ENCODE peak calls at places on chromosomes 6 and 20, in ten cellular contexts. One of them, this sample, is unnamed.

GRCh38 chr6:26028753-26029569 is 58.3 kb upstream of the HFE start:
- DNase-seq in A549: peak
- DNase-seq in MM.1S: no peak
- DNase-seq in OCI-LY7: peak
- DNase-seq in brain microvascular endothelial cell: no peak
- DNase-seq in cardiac fibroblast: no peak
- DNase-seq in HCT116: no peak
- DNase-seq in fibroblast of lung: no peak
- DNase-seq in RWPE2: no peak
- DNase-seq in BJ: no peak
- DNase-seq in this sample: no peak

GRCh38 chr20:56566621-56567020 is 33.6 kb downstream of the FAM209B start:
- DNase-seq in A549: no peak
- DNase-seq in MM.1S: peak
- DNase-seq in OCI-LY7: no peak
- DNase-seq in brain microvascular endothelial cell: no peak
- DNase-seq in cardiac fibroblast: no peak
- DNase-seq in HCT116: no peak
- DNase-seq in fibroblast of lung: no peak
- DNase-seq in RWPE2: no peak
- DNase-seq in BJ: no peak
- DNase-seq in this sample: no peak

GRCh38 chr20:62824476-62825287 is 7.8 kb downstream of the COL9A3 start:
- DNase-seq in A549: no peak
- DNase-seq in MM.1S: peak
- DNase-seq in OCI-LY7: peak
- DNase-seq in brain microvascular endothelial cell: no peak
- DNase-seq in cardiac fibroblast: no peak
- DNase-seq in HCT116: no peak
- DNase-seq in fibroblast of lung: peak
- DNase-seq in RWPE2: no peak
- DNase-seq in BJ: no peak
- DNase-seq in this sample: no peak

GRCh38 chr20:45020236-45020886 is 54.0 kb downstream of the STK4 start:
- DNase-seq in A549: no peak
- DNase-seq in MM.1S: no peak
- DNase-seq in OCI-LY7: no peak
- DNase-seq in brain microvascular endothelial cell: no peak
- DNase-seq in cardiac fibroblast: peak
- DNase-seq in HCT116: no peak
- DNase-seq in fibroblast of lung: no peak
- DNase-seq in RWPE2: no peak
- DNase-seq in BJ: no peak
- DNase-seq in this sample: no peak

GRCh38 chr20:15032352-15032622 is 694.9 kb upstream of the FLRT3 start:
- DNase-seq in A549: no peak
- DNase-seq in MM.1S: no peak
- DNase-seq in OCI-LY7: no peak
- DNase-seq in brain microvascular endothelial cell: no peak
- DNase-seq in cardiac fibroblast: no peak
- DNase-seq in HCT116: no peak
- DNase-seq in fibroblast of lung: no peak
- DNase-seq in RWPE2: no peak
- DNase-seq in BJ: no peak
- DNase-seq in this sample: no peak

GRCh38 chr20:3751664-3752385 is 15.7 kb downstream of the ADISSP start:
- DNase-seq in A549: peak
- DNase-seq in MM.1S: no peak
- DNase-seq in OCI-LY7: no peak
- DNase-seq in brain microvascular endothelial cell: no peak
- DNase-seq in cardiac fibroblast: peak
- DNase-seq in HCT116: no peak
- DNase-seq in fibroblast of lung: peak
- DNase-seq in RWPE2: no peak
- DNase-seq in BJ: no peak
- DNase-seq in this sample: peak

GRCh38 chr6:137107767-137108105 is 63.0 kb upstream of the IL20RA start:
- DNase-seq in A549: no peak
- DNase-seq in MM.1S: no peak
- DNase-seq in OCI-LY7: no peak
- DNase-seq in brain microvascular endothelial cell: no peak
- DNase-seq in cardiac fibroblast: no peak
- DNase-seq in HCT116: no peak
- DNase-seq in fibroblast of lung: no peak
- DNase-seq in RWPE2: no peak
- DNase-seq in BJ: no peak
- DNase-seq in this sample: no peak

GRCh38 chr6:125974214-125974866 is 12.0 kb upstream of the TRMT11 start:
- DNase-seq in A549: peak
- DNase-seq in MM.1S: peak
- DNase-seq in OCI-LY7: peak
- DNase-seq in brain microvascular endothelial cell: no peak
- DNase-seq in cardiac fibroblast: peak
- DNase-seq in HCT116: peak
- DNase-seq in fibroblast of lung: peak
- DNase-seq in RWPE2: no peak
- DNase-seq in BJ: no peak
- DNase-seq in this sample: no peak

GRCh38 chr6:107114872-107115694 is at the start of gene BEND3:
- DNase-seq in A549: peak
- DNase-seq in MM.1S: peak
- DNase-seq in OCI-LY7: peak
- DNase-seq in brain microvascular endothelial cell: no peak
- DNase-seq in cardiac fibroblast: no peak
- DNase-seq in HCT116: no peak
- DNase-seq in fibroblast of lung: no peak
- DNase-seq in RWPE2: no peak
- DNase-seq in BJ: no peak
- DNase-seq in this sample: peak

GRCh38 chr6:157708933-157709332 is 114.1 kb upstream of the SNX9 start:
- DNase-seq in A549: no peak
- DNase-seq in MM.1S: peak
- DNase-seq in OCI-LY7: no peak
- DNase-seq in brain microvascular endothelial cell: no peak
- DNase-seq in cardiac fibroblast: no peak
- DNase-seq in HCT116: no peak
- DNase-seq in fibroblast of lung: no peak
- DNase-seq in RWPE2: no peak
- DNase-seq in BJ: no peak
- DNase-seq in this sample: no peak

GRCh38 chr6:24858154-24858801 is 59.6 kb upstream of the ARMH2 start:
- DNase-seq in A549: no peak
- DNase-seq in MM.1S: peak
- DNase-seq in OCI-LY7: peak
- DNase-seq in brain microvascular endothelial cell: no peak
- DNase-seq in cardiac fibroblast: peak
- DNase-seq in HCT116: no peak
- DNase-seq in fibroblast of lung: no peak
- DNase-seq in RWPE2: no peak
- DNase-seq in BJ: no peak
- DNase-seq in this sample: peak

GRCh38 chr6:158978752-158979151 is 21.2 kb downstream of the RSPH3 start:
- DNase-seq in A549: no peak
- DNase-seq in MM.1S: no peak
- DNase-seq in OCI-LY7: no peak
- DNase-seq in brain microvascular endothelial cell: no peak
- DNase-seq in cardiac fibroblast: peak
- DNase-seq in HCT116: no peak
- DNase-seq in fibroblast of lung: peak
- DNase-seq in RWPE2: no peak
- DNase-seq in BJ: no peak
- DNase-seq in this sample: no peak

GRCh38 chr6:39979461-39980328 is 45.4 kb upstream of the MOCS1 start:
- DNase-seq in A549: no peak
- DNase-seq in MM.1S: no peak
- DNase-seq in OCI-LY7: no peak
- DNase-seq in brain microvascular endothelial cell: no peak
- DNase-seq in cardiac fibroblast: no peak
- DNase-seq in HCT116: no peak
- DNase-seq in fibroblast of lung: no peak
- DNase-seq in RWPE2: no peak
- DNase-seq in BJ: no peak
- DNase-seq in this sample: no peak
- H3K4me3 ChIP-seq in A549: no peak
- H3K4me3 ChIP-seq in MM.1S: no peak
- H3K4me3 ChIP-seq in OCI-LY7: no peak
- H3K4me3 ChIP-seq in brain microvascular endothelial cell: no peak
- H3K4me3 ChIP-seq in cardiac fibroblast: no peak
- H3K4me3 ChIP-seq in HCT116: no peak
- H3K4me3 ChIP-seq in fibroblast of lung: no peak
- H3K4me3 ChIP-seq in RWPE2: no peak
- H3K4me3 ChIP-seq in BJ: no peak
- H3K4me3 ChIP-seq in this sample: no peak

GRCh38 chr6:82741325-82741995 is 324.2 kb downstream of the UBE3D start:
- DNase-seq in A549: no peak
- DNase-seq in MM.1S: no peak
- DNase-seq in OCI-LY7: no peak
- DNase-seq in brain microvascular endothelial cell: no peak
- DNase-seq in cardiac fibroblast: no peak
- DNase-seq in HCT116: no peak
- DNase-seq in fibroblast of lung: peak
- DNase-seq in RWPE2: no peak
- DNase-seq in BJ: peak
- DNase-seq in this sample: no peak

GRCh38 chr6:82739266-82739665 is 326.4 kb downstream of the UBE3D start:
- DNase-seq in A549: no peak
- DNase-seq in MM.1S: no peak
- DNase-seq in OCI-LY7: no peak
- DNase-seq in brain microvascular endothelial cell: no peak
- DNase-seq in cardiac fibroblast: no peak
- DNase-seq in HCT116: no peak
- DNase-seq in fibroblast of lung: no peak
- DNase-seq in RWPE2: no peak
- DNase-seq in BJ: no peak
- DNase-seq in this sample: no peak

GRCh38 chr6:82737965-82738364 is 327.7 kb downstream of the UBE3D start:
- DNase-seq in A549: no peak
- DNase-seq in MM.1S: no peak
- DNase-seq in OCI-LY7: no peak
- DNase-seq in brain microvascular endothelial cell: no peak
- DNase-seq in cardiac fibroblast: no peak
- DNase-seq in HCT116: no peak
- DNase-seq in fibroblast of lung: no peak
- DNase-seq in RWPE2: no peak
- DNase-seq in BJ: no peak
- DNase-seq in this sample: no peak

GRCh38 chr6:82740066-82740465 is 325.6 kb downstream of the UBE3D start:
- DNase-seq in A549: no peak
- DNase-seq in MM.1S: no peak
- DNase-seq in OCI-LY7: no peak
- DNase-seq in brain microvascular endothelial cell: no peak
- DNase-seq in cardiac fibroblast: no peak
- DNase-seq in HCT116: no peak
- DNase-seq in fibroblast of lung: no peak
- DNase-seq in RWPE2: no peak
- DNase-seq in BJ: no peak
- DNase-seq in this sample: no peak

DNA sequence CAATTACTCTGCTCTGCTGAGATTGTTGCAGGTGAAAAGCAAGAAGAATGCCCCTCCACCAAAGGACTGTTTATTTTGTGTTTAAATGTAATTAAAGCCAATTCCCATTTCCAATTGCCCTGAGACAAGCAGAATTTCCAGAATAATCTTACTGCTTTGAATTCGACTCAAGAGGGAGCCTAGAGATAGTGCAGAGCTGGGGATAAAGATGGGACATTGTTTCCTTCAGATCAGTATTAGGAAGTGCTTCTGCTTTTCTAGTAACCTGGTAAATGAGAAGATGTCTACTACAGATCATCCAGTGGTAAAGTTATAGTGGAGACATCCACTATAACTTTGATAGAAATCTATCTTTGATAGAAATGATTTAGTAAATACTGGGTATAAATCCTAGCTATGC is 326.9 kb downstream of the UBE3D start:
- DNase-seq in A549: no peak
- DNase-seq in MM.1S: no peak
- DNase-seq in OCI-LY7: no peak
- DNase-seq in brain microvascular endothelial cell: no peak
- DNase-seq in cardiac fibroblast: no peak
- DNase-seq in HCT116: no peak
- DNase-seq in fibroblast of lung: no peak
- DNase-seq in RWPE2: no peak
- DNase-seq in BJ: no peak
- DNase-seq in this sample: no peak
- H3K4me3 ChIP-seq in A549: no peak
- H3K4me3 ChIP-seq in MM.1S: no peak
- H3K4me3 ChIP-seq in OCI-LY7: no peak
- H3K4me3 ChIP-seq in brain microvascular endothelial cell: no peak
- H3K4me3 ChIP-seq in cardiac fibroblast: no peak
- H3K4me3 ChIP-seq in HCT116: no peak
- H3K4me3 ChIP-seq in fibroblast of lung: no peak
- H3K4me3 ChIP-seq in RWPE2: no peak
- H3K4me3 ChIP-seq in BJ: no peak
- H3K4me3 ChIP-seq in this sample: no peak

GRCh38 chr20:22576733-22577514 is 7.4 kb downstream of the FOXA2 start:
- DNase-seq in A549: no peak
- DNase-seq in MM.1S: no peak
- DNase-seq in OCI-LY7: no peak
- DNase-seq in brain microvascular endothelial cell: no peak
- DNase-seq in cardiac fibroblast: no peak
- DNase-seq in HCT116: no peak
- DNase-seq in fibroblast of lung: no peak
- DNase-seq in RWPE2: no peak
- DNase-seq in BJ: no peak
- DNase-seq in this sample: no peak
- H3K4me3 ChIP-seq in A549: no peak
- H3K4me3 ChIP-seq in MM.1S: no peak
- H3K4me3 ChIP-seq in OCI-LY7: no peak
- H3K4me3 ChIP-seq in brain microvascular endothelial cell: no peak
- H3K4me3 ChIP-seq in cardiac fibroblast: no peak
- H3K4me3 ChIP-seq in HCT116: no peak
- H3K4me3 ChIP-seq in fibroblast of lung: no peak
- H3K4me3 ChIP-seq in RWPE2: no peak
- H3K4me3 ChIP-seq in BJ: no peak
- H3K4me3 ChIP-seq in this sample: no peak

GRCh38 chr6:36015666-36016065 is 8.8 kb downstream of the SLC26A8 start:
- DNase-seq in A549: no peak
- DNase-seq in MM.1S: no peak
- DNase-seq in OCI-LY7: no peak
- DNase-seq in brain microvascular endothelial cell: no peak
- DNase-seq in cardiac fibroblast: no peak
- DNase-seq in HCT116: no peak
- DNase-seq in fibroblast of lung: no peak
- DNase-seq in RWPE2: no peak
- DNase-seq in BJ: no peak
- DNase-seq in this sample: no peak

GRCh38 chr6:36018339-36018738 is 6.1 kb downstream of the SLC26A8 start:
- DNase-seq in A549: no peak
- DNase-seq in MM.1S: no peak
- DNase-seq in OCI-LY7: no peak
- DNase-seq in brain microvascular endothelial cell: no peak
- DNase-seq in cardiac fibroblast: no peak
- DNase-seq in HCT116: no peak
- DNase-seq in fibroblast of lung: no peak
- DNase-seq in RWPE2: no peak
- DNase-seq in BJ: no peak
- DNase-seq in this sample: no peak

GRCh38 chr6:36024154-36024760 is at the start of gene SLC26A8:
- DNase-seq in A549: no peak
- DNase-seq in MM.1S: no peak
- DNase-seq in OCI-LY7: no peak
- DNase-seq in brain microvascular endothelial cell: no peak
- DNase-seq in cardiac fibroblast: no peak
- DNase-seq in HCT116: no peak
- DNase-seq in fibroblast of lung: no peak
- DNase-seq in RWPE2: no peak
- DNase-seq in BJ: no peak
- DNase-seq in this sample: no peak

GRCh38 chr6:36019167-36019566 is 5.3 kb downstream of the SLC26A8 start:
- DNase-seq in A549: no peak
- DNase-seq in MM.1S: no peak
- DNase-seq in OCI-LY7: no peak
- DNase-seq in brain microvascular endothelial cell: no peak
- DNase-seq in cardiac fibroblast: no peak
- DNase-seq in HCT116: no peak
- DNase-seq in fibroblast of lung: no peak
- DNase-seq in RWPE2: no peak
- DNase-seq in BJ: no peak
- DNase-seq in this sample: no peak
- H3K4me3 ChIP-seq in A549: no peak
- H3K4me3 ChIP-seq in MM.1S: no peak
- H3K4me3 ChIP-seq in OCI-LY7: no peak
- H3K4me3 ChIP-seq in brain microvascular endothelial cell: no peak
- H3K4me3 ChIP-seq in cardiac fibroblast: no peak
- H3K4me3 ChIP-seq in HCT116: no peak
- H3K4me3 ChIP-seq in fibroblast of lung: no peak
- H3K4me3 ChIP-seq in RWPE2: no peak
- H3K4me3 ChIP-seq in BJ: no peak
- H3K4me3 ChIP-seq in this sample: no peak